ENCODE peak calls at places on chromosome 12, in six cellular contexts. K is epithelial cell of esophagus, I is heart left ventricle, P is upper lobe of right lung, W is AG04449, Z is OCI-LY7. Q is an unnamed sample.

GRCh38 chr12:41055875-41056577 is 132.1 kb upstream of the PDZRN4 start:
- DNase-seq in I (no peak), K (no peak), P (no peak), Z (no peak), W (no peak), Q (no peak)

GRCh38 chr12:11892065-11892391 is 178.7 kb upstream of the BCL2L14 start:
- DNase-seq in K (no peak), P (no peak), I (no peak), W (no peak), Z (no peak), Q (no peak)

GRCh38 chr12:89211456-89211855 is 140.8 kb downstream of the DUSP6 start:
- DNase-seq in I (no peak), K (peak), W (no peak), P (no peak), Z (no peak), Q (peak)

GRCh38 chr12:99281277-99281676 is 366.3 kb upstream of the GARIN6 start:
- DNase-seq in P (no peak), K (no peak), Z (no peak), W (no peak), I (no peak), Q (peak)

GRCh38 chr12:43060738-43061137 is 471.2 kb upstream of the PRICKLE1 start:
- DNase-seq in K (no peak), Z (no peak), P (no peak), W (no peak), I (no peak), Q (no peak)

GRCh38 chr12:62379026-62379722 is 87.5 kb upstream of the MON2 start:
- DNase-seq in P (no peak), I (no peak), W (no peak), K (no peak), Z (no peak), Q (no peak)

GRCh38 chr12:104576980-104577925 is 120.5 kb downstream of the CHST11 start:
- DNase-seq in W (peak), P (no peak), Z (no peak), I (no peak), K (no peak), Q (no peak)

GRCh38 chr12:16611146-16611545 is 5.2 kb upstream of the LMO3 start:
- DNase-seq in Z (peak), I (no peak), P (no peak), W (no peak), K (no peak), Q (no peak)

GRCh38 chr12:94059394-94060368 is 88.7 kb upstream of the PLXNC1 start:
- DNase-seq in K (peak), Z (no peak), W (no peak), P (no peak), I (no peak), Q (no peak)

GRCh38 chr12:111462134-111462821 is 56.6 kb downstream of the SH2B3 start:
- DNase-seq in W (peak), K (no peak), I (no peak), P (no peak), Z (no peak), Q (no peak)

GRCh38 chr12:65306603-65307501 is 28.4 kb downstream of the MSRB3 start:
- DNase-seq in K (peak), W (no peak), I (peak), Z (peak), P (no peak), Q (peak)

GRCh38 chr12:74391283-74391682 is 146.4 kb upstream of the ATXN7L3B start:
- DNase-seq in K (no peak), W (no peak), I (no peak), P (no peak), Z (no peak), Q (no peak)

GRCh38 chr12:54378791-54379400 is 5.6 kb downstream of the ZNF385A start:
- DNase-seq in P (peak), Z (peak), W (no peak), K (no peak), I (peak), Q (peak)

GRCh38 chr12:6841139-6841515 is 402 bp downstream of the GNB3 start:
- DNase-seq in P (no peak), Z (no peak), K (no peak), I (no peak), W (no peak), Q (no peak)

GRCh38 chr12:89927226-89927698 is 218.6 kb upstream of the ATP2B1 start:
- DNase-seq in K (no peak), W (no peak), P (no peak), I (no peak), Z (peak), Q (no peak)

GRCh38 chr12:108770269-108770829 is 39.0 kb upstream of the CORO1C start:
- DNase-seq in K (no peak), W (no peak), P (no peak), Z (no peak), I (no peak), Q (no peak)

GRCh38 chr12:14317362-14318146 is 47.9 kb upstream of the ATF7IP start:
- DNase-seq in Z (no peak), P (no peak), I (no peak), K (peak), W (no peak), Q (peak)

GRCh38 chr12:121577443-121578180 is 3.2 kb downstream of the KDM2B start:
- DNase-seq in P (no peak), I (no peak), K (no peak), W (no peak), Z (no peak), Q (no peak)

GRCh38 chr12:76914102-76914859 is 35.5 kb upstream of the CSRP2 start:
- DNase-seq in K (no peak), I (no peak), W (no peak), Z (no peak), P (no peak), Q (no peak)

GRCh38 chr12:80556566-80556965 is 112.5 kb downstream of the PTPRQ start:
- DNase-seq in Z (no peak), W (no peak), I (no peak), K (no peak), P (no peak), Q (no peak)

GRCh38 chr12:6563448-6564050 is 4.5 kb downstream of the NOP2 start:
- DNase-seq in I (peak), P (peak), W (no peak), Z (peak), K (peak), Q (peak)

GRCh38 chr12:124098887-124099286 is 125.9 kb downstream of the ZNF664 start:
- DNase-seq in Z (no peak), K (no peak), I (no peak), P (no peak), W (no peak), Q (no peak)

GRCh38 chr12:124097681-124098080 is 124.7 kb downstream of the ZNF664 start:
- DNase-seq in I (no peak), Z (no peak), K (no peak), W (no peak), P (no peak), Q (no peak)

GRCh38 chr12:124098101-124098757 is 125.2 kb downstream of the ZNF664 start:
- DNase-seq in I (no peak), P (no peak), K (no peak), W (no peak), Z (no peak), Q (no peak)

GRCh38 chr12:124100572-124101178 is 127.7 kb downstream of the ZNF664 start:
- DNase-seq in I (no peak), W (no peak), Z (no peak), P (no peak), K (no peak), Q (no peak)

GRCh38 chr12:124099661-124100060 is 126.6 kb downstream of the ZNF664 start:
- DNase-seq in I (no peak), K (no peak), W (no peak), P (no peak), Z (no peak), Q (no peak)
- TF ChIP-seq CTCF in I (no peak), K (no peak), W (no peak), P (no peak), Z (no peak), Q (no peak)

GRCh38 chr12:44314007-44314500 is 478.2 kb downstream of the TMEM117 start:
- DNase-seq in I (no peak), W (no peak), K (no peak), P (no peak), Z (no peak), Q (no peak)

GRCh38 chr12:44313188-44313587 is 477.3 kb downstream of the TMEM117 start:
- DNase-seq in I (no peak), P (no peak), W (no peak), K (no peak), Z (no peak), Q (no peak)

DNA sequence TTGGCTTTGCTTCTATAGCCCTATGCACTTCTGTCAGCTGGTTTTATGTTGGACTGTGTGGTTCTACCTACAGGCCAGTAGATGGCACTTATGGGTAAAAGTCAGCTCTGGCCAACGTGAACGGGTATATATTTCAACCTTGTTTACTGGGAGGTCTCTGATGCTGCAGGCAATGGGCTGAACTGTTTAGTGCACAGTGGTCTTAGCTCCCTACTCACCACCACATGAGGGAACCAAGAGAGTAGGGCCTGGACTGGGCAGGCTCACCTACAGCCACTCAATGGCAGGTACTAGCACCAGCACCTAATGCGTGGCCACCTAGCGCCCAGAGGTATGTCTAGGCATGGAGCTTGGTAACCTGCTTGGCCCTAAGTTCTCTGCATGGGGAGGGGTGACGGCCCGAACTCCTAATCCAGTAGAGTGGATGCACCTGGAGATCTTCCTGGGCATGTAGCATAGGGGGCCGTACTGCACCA is 481.8 kb downstream of the TMEM117 start:
- DNase-seq in K (peak), I (no peak), P (no peak), W (peak), Z (peak), Q (peak)
- TF ChIP-seq CTCF in K (peak), I (peak), P (peak), W (peak), Z (peak), Q (peak)

GRCh38 chr12:51025748-51026654 is at the start of gene SLC11A2:
- DNase-seq in W (peak), I (peak), P (peak), K (peak), Z (peak), Q (peak)
- TF ChIP-seq CTCF in W (no peak), I (no peak), P (peak), K (no peak), Z (no peak), Q (no peak)

DNA sequence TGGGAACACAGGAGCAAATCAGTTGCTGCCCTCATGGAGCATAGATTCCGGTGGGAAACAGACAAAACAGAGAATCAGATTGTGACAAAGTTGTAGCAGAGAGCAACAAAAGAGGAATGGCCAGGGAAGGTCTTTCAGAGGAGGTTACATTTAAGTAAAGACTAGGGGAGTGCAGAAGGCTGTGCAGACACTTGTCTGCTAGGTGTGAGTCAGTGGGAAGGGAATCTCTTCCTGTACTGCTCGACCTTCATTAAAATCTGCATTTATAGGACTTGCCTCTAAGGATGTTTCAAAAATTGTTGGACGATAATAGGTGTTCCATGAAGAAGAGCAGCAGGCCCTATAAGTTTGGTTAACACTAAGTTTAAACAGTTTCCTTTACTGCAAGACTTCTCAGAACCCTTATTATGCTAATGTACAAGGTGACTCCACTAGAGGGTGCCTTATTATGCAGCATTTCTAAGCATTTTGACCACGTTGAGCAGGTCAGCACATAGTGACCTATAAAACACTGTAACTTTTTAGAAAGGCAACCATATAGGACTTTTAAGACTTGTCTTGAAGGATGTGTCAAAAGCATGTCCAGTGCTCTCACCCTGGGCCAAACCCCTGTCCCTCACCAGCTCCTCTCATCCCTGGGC is 91.8 kb upstream of the RIC8B start:
- DNase-seq in K (peak), Z (peak), P (no peak), W (no peak), I (no peak), Q (peak)
- TF ChIP-seq CTCF in K (peak), Z (peak), P (peak), W (peak), I (peak), Q (no peak)

GRCh38 chr12:67632005-67632404 is 16.5 kb upstream of the DYRK2 start:
- DNase-seq in W (no peak), K (no peak), P (no peak), I (no peak), Z (no peak), Q (no peak)

GRCh38 chr12:67633024-67633423 is 15.5 kb upstream of the DYRK2 start:
- DNase-seq in I (no peak), P (no peak), K (no peak), Z (no peak), W (no peak), Q (no peak)

GRCh38 chr12:67634167-67634793 is 14.3 kb upstream of the DYRK2 start:
- DNase-seq in K (no peak), P (no peak), I (no peak), W (no peak), Z (no peak), Q (no peak)

GRCh38 chr12:67633708-67634107 is 14.8 kb upstream of the DYRK2 start:
- DNase-seq in K (no peak), W (no peak), I (no peak), Z (no peak), P (peak), Q (no peak)

DNA sequence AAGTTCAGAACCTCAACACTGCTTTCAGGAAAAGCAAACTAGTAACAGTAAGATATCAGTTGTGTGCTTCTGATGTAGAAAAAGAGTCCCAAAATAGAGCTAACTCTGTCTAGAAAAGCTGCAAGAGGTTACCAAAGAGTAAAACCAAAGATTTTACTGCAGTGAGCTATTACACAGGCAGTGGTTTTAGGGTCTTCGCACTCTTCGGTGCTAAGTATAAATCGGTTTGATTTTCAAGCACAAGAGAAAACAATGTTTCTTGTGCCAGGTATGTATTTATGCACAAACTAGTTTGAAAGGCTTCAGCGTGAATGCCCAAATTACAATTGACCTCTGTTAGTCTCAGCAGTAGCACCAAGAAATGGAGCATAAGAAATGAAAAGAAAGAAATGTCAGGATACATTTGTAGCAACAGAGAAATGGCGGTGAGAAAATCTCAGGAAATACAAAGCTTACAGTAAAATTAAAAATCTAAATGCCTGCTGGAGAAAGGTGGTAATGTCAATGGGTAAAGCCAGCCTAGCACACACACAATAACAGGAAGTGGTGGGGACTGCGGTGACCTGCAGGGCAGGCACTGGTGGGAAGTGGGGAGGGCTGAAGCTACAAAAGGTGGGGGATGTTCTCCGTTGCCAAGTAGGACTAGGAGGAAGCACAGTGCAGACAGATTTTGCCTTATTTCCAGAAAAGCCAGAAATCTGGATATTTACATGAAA is 18.0 kb upstream of the DYRK2 start:
- DNase-seq in P (peak), Z (peak), W (no peak), I (peak), K (no peak), Q (no peak)
- TF ChIP-seq CTCF in P (peak), Z (peak), W (no peak), I (no peak), K (no peak), Q (no peak)

GRCh38 chr12:55955800-55956508 is 9.9 kb downstream of the PMEL start:
- DNase-seq in W (no peak), Z (peak), K (peak), P (no peak), I (no peak), Q (peak)
- TF ChIP-seq CTCF in W (peak), Z (peak), K (peak), P (peak), I (no peak), Q (peak)

GRCh38 chr12:131327521-131328488 is 374.1 kb downstream of the ADGRD1 start:
- DNase-seq in Z (no peak), W (no peak), I (no peak), P (no peak), K (no peak), Q (no peak)
- TF ChIP-seq CTCF in Z (no peak), W (no peak), I (no peak), P (no peak), K (no peak), Q (no peak)

GRCh38 chr12:46908936-46909635 is 83.3 kb upstream of the SLC38A4 start:
- DNase-seq in I (no peak), K (peak), Z (no peak), W (no peak), P (no peak), Q (peak)
- TF ChIP-seq CTCF in I (no peak), K (no peak), Z (no peak), W (no peak), P (no peak), Q (no peak)

DNA sequence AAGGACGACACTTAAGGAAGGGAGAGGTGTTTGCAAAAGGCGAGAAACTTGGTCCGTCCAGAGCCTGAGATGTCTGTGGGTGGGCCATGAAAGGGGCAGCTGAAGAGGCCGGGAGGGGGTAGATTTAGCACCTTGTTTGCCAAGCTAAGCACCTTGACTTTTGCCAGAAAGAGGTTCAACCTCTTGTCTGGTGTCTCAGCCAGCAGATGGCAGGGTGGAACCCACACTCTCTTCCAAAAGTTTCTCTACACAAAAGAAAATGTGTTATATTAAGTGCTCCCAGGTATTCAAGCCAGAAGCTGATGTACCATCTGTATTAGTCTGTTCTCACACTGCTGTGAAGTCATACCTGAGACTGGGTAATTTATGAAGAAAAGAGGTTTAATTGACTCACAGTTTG is 69.9 kb downstream of the SUDS3 start:
- DNase-seq in W (no peak), K (no peak), P (no peak), I (no peak), Z (no peak), Q (no peak)
- TF ChIP-seq CTCF in W (no peak), K (no peak), P (no peak), I (no peak), Z (peak), Q (no peak)

GRCh38 chr12:2547273-2548044 is 247.3 kb upstream of the FKBP4 start:
- DNase-seq in P (peak), Z (no peak), K (no peak), I (no peak), W (no peak), Q (no peak)
- TF ChIP-seq CTCF in P (no peak), Z (no peak), K (no peak), I (no peak), W (no peak), Q (no peak)

Q was measured in MCF 10A.